ENCODE peak calls at places on chromosome 21, in six cellular contexts. U is AG04450, X is LoVo, R is aorta, V is NCI-H460, O is Daoy. Y is an unnamed sample.

GRCh38 chr21:45078877-45079281 is 4.5 kb downstream of the ADARB1 start:
- DNase-seq in U (peak; percentile 18), X (no peak), R (peak; percentile 60), V (no peak), O (peak; percentile 71), Y (no peak)

GRCh38 chr21:45997495-45998275 is 16.1 kb downstream of the COL6A1 start:
- DNase-seq in U (no peak), X (no peak), R (no peak), V (no peak), O (no peak), Y (no peak)

GRCh38 chr21:33109574-33110339 is 39.8 kb downstream of the OLIG1 start:
- DNase-seq in U (no peak), X (no peak), R (peak; percentile 57), V (no peak), O (peak; percentile 52), Y (peak; percentile 19)

GRCh38 chr21:31158789-31159581 is 120.7 kb upstream of the KRTAP19-8 start:
- DNase-seq in U (no peak), X (no peak), R (no peak), V (no peak), O (no peak), Y (no peak)

GRCh38 chr21:29154270-29154669 is 23.8 kb downstream of the MAP3K7CL start:
- DNase-seq in U (no peak), X (no peak), R (no peak), V (no peak), O (no peak), Y (no peak)

GRCh38 chr21:43712268-43712942 is 6.5 kb upstream of the PDXK start:
- DNase-seq in U (no peak), X (peak; percentile 95), R (peak; percentile 83), V (no peak), O (peak; percentile 84), Y (peak; percentile 73)

GRCh38 chr21:33478858-33479678 is 706 bp downstream of the TMEM50B start:
- DNase-seq in U (no peak), X (peak; percentile 16), R (no peak), V (no peak), O (peak; percentile 53), Y (peak; percentile 34)

GRCh38 chr21:42003051-42003461 is 7.1 kb downstream of the ZBTB21 start:
- DNase-seq in U (no peak), X (no peak), R (no peak), V (no peak), O (peak; percentile 60), Y (no peak)

GRCh38 chr21:35540950-35541632 is 492.0 kb upstream of the RUNX1 start:
- DNase-seq in U (no peak), X (no peak), R (no peak), V (no peak), O (peak; percentile 30), Y (peak; percentile 50)

GRCh38 chr21:46557919-46558392 is 46.9 kb downstream of the S100B start:
- DNase-seq in U (no peak), X (no peak), R (peak; percentile 55), V (no peak), O (no peak), Y (no peak)

GRCh38 chr21:34693192-34693810 is 24.5 kb downstream of the CLIC6 start:
- DNase-seq in U (peak; percentile 39), X (peak; percentile 58), R (no peak), V (peak; percentile 38), O (peak; percentile 67), Y (peak; percentile 69)

GRCh38 chr21:37916795-37917142 is 512 bp upstream of the KCNJ6 start:
- DNase-seq in U (no peak), X (no peak), R (no peak), V (no peak), O (peak; percentile 69), Y (peak; percentile 26)

GRCh38 chr21:36709030-36709867 is 10.3 kb downstream of the SIM2 start:
- DNase-seq in U (no peak), X (no peak), R (peak; percentile 74), V (no peak), O (no peak), Y (peak; percentile 30)

Y was measured in NCI-H345.